ENCODE peak calls at places on chromosomes 6 and 20, in five cellular contexts. One of them, this sample, is unnamed. For H3K4me1, the result is how much of the 10 kb centered on the place peaks cover.

GRCh38 chr6:128316258-128316952 is 204.0 kb downstream of the PTPRK start:
- DNase-seq in PC-9: no peak
- DNase-seq in endothelial cell of umbilical vein: no peak
- DNase-seq in IMR-90: no peak
- DNase-seq in CD4-positive, alpha-beta memory T cell: no peak
- DNase-seq in this sample: no peak

GRCh38 chr6:2744206-2744771 is 6.4 kb downstream of the MYLK4 start:
- DNase-seq in PC-9: no peak
- DNase-seq in endothelial cell of umbilical vein: no peak
- DNase-seq in IMR-90: no peak
- DNase-seq in CD4-positive, alpha-beta memory T cell: no peak
- DNase-seq in this sample: peak

GRCh38 chr6:153898360-153899059 is 140.5 kb upstream of the OPRM1 start:
- DNase-seq in PC-9: no peak
- DNase-seq in endothelial cell of umbilical vein: no peak
- DNase-seq in IMR-90: no peak
- DNase-seq in CD4-positive, alpha-beta memory T cell: no peak
- DNase-seq in this sample: no peak

GRCh38 chr20:14644698-14645097 is 307.3 kb upstream of the FLRT3 start:
- DNase-seq in PC-9: no peak
- DNase-seq in endothelial cell of umbilical vein: no peak
- DNase-seq in IMR-90: no peak
- DNase-seq in CD4-positive, alpha-beta memory T cell: no peak
- DNase-seq in this sample: no peak

GRCh38 chr20:44496976-44497375 is 21.3 kb downstream of the TTPAL start:
- DNase-seq in PC-9: peak
- DNase-seq in endothelial cell of umbilical vein: no peak
- DNase-seq in IMR-90: peak
- DNase-seq in CD4-positive, alpha-beta memory T cell: no peak
- DNase-seq in this sample: no peak

GRCh38 chr20:16260911-16261310 is 312.3 kb downstream of the KIF16B start:
- DNase-seq in PC-9: no peak
- DNase-seq in endothelial cell of umbilical vein: no peak
- DNase-seq in IMR-90: no peak
- DNase-seq in CD4-positive, alpha-beta memory T cell: no peak
- DNase-seq in this sample: no peak

GRCh38 chr6:116511424-116512131 is at the start of gene CALHM5:
- DNase-seq in PC-9: peak
- DNase-seq in endothelial cell of umbilical vein: peak
- DNase-seq in IMR-90: peak
- DNase-seq in CD4-positive, alpha-beta memory T cell: no peak
- DNase-seq in this sample: peak

GRCh38 chr6:157952751-157953479 is 28.7 kb upstream of the SYNJ2 start:
- DNase-seq in PC-9: no peak
- DNase-seq in endothelial cell of umbilical vein: no peak
- DNase-seq in IMR-90: peak
- DNase-seq in CD4-positive, alpha-beta memory T cell: no peak
- DNase-seq in this sample: peak

GRCh38 chr6:125314019-125314581 is 12.3 kb upstream of the HDDC2 start:
- DNase-seq in PC-9: peak
- DNase-seq in endothelial cell of umbilical vein: peak
- DNase-seq in IMR-90: peak
- DNase-seq in CD4-positive, alpha-beta memory T cell: no peak
- DNase-seq in this sample: peak

GRCh38 chr6:75481394-75481793 is 12.2 kb downstream of the FILIP1 start:
- DNase-seq in PC-9: no peak
- DNase-seq in endothelial cell of umbilical vein: no peak
- DNase-seq in IMR-90: peak
- DNase-seq in CD4-positive, alpha-beta memory T cell: no peak
- DNase-seq in this sample: no peak

GRCh38 chr6:105797313-105797970 is 288.7 kb upstream of the PRDM1 start:
- DNase-seq in PC-9: no peak
- DNase-seq in endothelial cell of umbilical vein: no peak
- DNase-seq in IMR-90: no peak
- DNase-seq in CD4-positive, alpha-beta memory T cell: no peak
- DNase-seq in this sample: no peak

GRCh38 chr20:25309395-25310267 is 61.7 kb downstream of the PYGB start:
- DNase-seq in PC-9: peak
- DNase-seq in endothelial cell of umbilical vein: peak
- DNase-seq in IMR-90: peak
- DNase-seq in CD4-positive, alpha-beta memory T cell: no peak
- DNase-seq in this sample: peak
- H3K27ac ChIP-seq in PC-9: peak
- H3K27ac ChIP-seq in endothelial cell of umbilical vein: peak
- H3K27ac ChIP-seq in IMR-90: peak
- H3K27ac ChIP-seq in CD4-positive, alpha-beta memory T cell: no peak
- H3K27ac ChIP-seq in this sample: peak

DNA sequence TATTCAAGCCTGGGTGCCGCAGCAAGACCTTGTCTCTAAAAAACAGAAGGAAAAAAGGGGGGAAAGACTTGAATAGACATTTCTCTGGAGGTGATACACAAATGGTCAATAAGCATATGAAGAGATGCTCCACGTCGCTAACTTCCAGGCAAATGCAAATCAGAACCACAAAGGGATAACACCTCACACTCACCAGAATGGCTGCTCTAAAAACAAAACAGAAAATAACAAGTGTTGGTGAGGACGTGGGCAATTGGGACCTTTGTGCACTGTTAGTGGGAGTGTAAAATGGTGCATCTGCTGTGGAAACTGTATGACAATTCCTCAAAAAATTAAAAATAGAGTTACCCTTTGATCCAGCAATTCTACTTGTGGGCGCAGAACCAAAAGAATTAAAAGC is 48.4 kb upstream of the TULP1 start:
- DNase-seq in PC-9: no peak
- DNase-seq in endothelial cell of umbilical vein: no peak
- DNase-seq in IMR-90: no peak
- DNase-seq in CD4-positive, alpha-beta memory T cell: no peak
- DNase-seq in this sample: no peak
- H3K4me3 ChIP-seq in PC-9: no peak
- H3K4me3 ChIP-seq in endothelial cell of umbilical vein: no peak
- H3K4me3 ChIP-seq in IMR-90: no peak
- H3K4me3 ChIP-seq in CD4-positive, alpha-beta memory T cell: no peak
- H3K4me3 ChIP-seq in this sample: no peak

GRCh38 chr20:1807394-1807793 is 87.8 kb upstream of the SIRPA start:
- DNase-seq in PC-9: no peak
- DNase-seq in endothelial cell of umbilical vein: no peak
- DNase-seq in IMR-90: no peak
- DNase-seq in CD4-positive, alpha-beta memory T cell: no peak
- DNase-seq in this sample: no peak
- H3K4me1 ChIP-seq in PC-9: half or more
- H3K4me1 ChIP-seq in endothelial cell of umbilical vein: under half
- H3K4me1 ChIP-seq in IMR-90: under half
- H3K4me1 ChIP-seq in CD4-positive, alpha-beta memory T cell: under half
- H3K4me1 ChIP-seq in this sample: under half

GRCh38 chr20:41234546-41234945 is 83.0 kb downstream of the ZHX3 start:
- DNase-seq in PC-9: no peak
- DNase-seq in endothelial cell of umbilical vein: no peak
- DNase-seq in IMR-90: no peak
- DNase-seq in CD4-positive, alpha-beta memory T cell: no peak
- DNase-seq in this sample: no peak
- H3K27ac ChIP-seq in PC-9: no peak
- H3K27ac ChIP-seq in endothelial cell of umbilical vein: no peak
- H3K27ac ChIP-seq in IMR-90: no peak
- H3K27ac ChIP-seq in CD4-positive, alpha-beta memory T cell: no peak
- H3K27ac ChIP-seq in this sample: peak

DNA sequence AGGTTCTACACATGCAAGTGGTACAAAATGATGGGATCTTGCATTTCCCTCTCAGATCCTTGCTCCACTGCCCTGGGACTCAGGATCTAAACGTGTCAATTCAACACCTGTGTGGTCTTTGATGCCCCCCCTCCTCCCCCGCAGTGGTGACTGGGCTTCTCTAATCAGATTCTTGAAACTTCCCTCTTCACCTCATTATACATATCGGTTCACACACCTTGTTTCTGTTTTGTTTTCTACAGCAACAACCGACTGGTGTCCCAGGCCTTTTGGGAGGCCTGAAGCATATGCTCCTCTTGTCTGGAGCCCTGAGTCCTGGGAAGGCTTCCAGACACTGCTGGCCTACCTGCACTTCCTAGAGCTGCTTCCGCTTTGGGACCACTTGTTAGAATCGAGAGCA is 20.0 kb downstream of the SAMD3 start:
- DNase-seq in PC-9: no peak
- DNase-seq in endothelial cell of umbilical vein: no peak
- DNase-seq in IMR-90: no peak
- DNase-seq in CD4-positive, alpha-beta memory T cell: peak
- DNase-seq in this sample: no peak
- H3K4me3 ChIP-seq in PC-9: no peak
- H3K4me3 ChIP-seq in endothelial cell of umbilical vein: no peak
- H3K4me3 ChIP-seq in IMR-90: no peak
- H3K4me3 ChIP-seq in CD4-positive, alpha-beta memory T cell: peak
- H3K4me3 ChIP-seq in this sample: no peak